ENCODE peak calls at places on chromosomes 12 and 14, in four cellular contexts. K is PC-3, W is psoas muscle, G is GM10248. F is an unnamed sample.

GRCh38 chr14:89041245-89041585 is 216.8 kb downstream of the TTC8 start:
- DNase-seq in K (peak), W (peak), G (no peak), F (no peak)

GRCh38 chr12:92929957-92930356 is 862 bp upstream of the EEA1 start:
- DNase-seq in K (no peak), W (no peak), G (no peak), F (no peak)

GRCh38 chr14:52015411-52016030 is 26.2 kb downstream of the RTRAF start:
- DNase-seq in K (peak), W (no peak), G (no peak), F (no peak)

GRCh38 chr14:93943052-93943451 is 15.9 kb downstream of the FAM181A start:
- DNase-seq in K (no peak), W (no peak), G (no peak), F (no peak)

GRCh38 chr12:88577537-88577936 is 2.7 kb downstream of the KITLG start:
- DNase-seq in K (peak), W (no peak), G (no peak), F (peak)

GRCh38 chr12:123853401-123854070 is 91.4 kb downstream of the DNAH10 start:
- DNase-seq in K (no peak), W (no peak), G (no peak), F (no peak)

GRCh38 chr12:60101715-60102114 is 505.9 kb downstream of the SLC16A7 start:
- DNase-seq in K (peak), W (no peak), G (no peak), F (peak)

GRCh38 chr14:53536446-53536845 is 383.3 kb upstream of the DDHD1 start:
- DNase-seq in K (no peak), W (no peak), G (no peak), F (no peak)

GRCh38 chr14:73829526-73830431 is 21.9 kb upstream of the PTGR2 start:
- DNase-seq in K (peak), W (no peak), G (peak), F (peak)

GRCh38 chr12:131971226-131971625 is 21.5 kb downstream of the EP400 start:
- DNase-seq in K (no peak), W (no peak), G (no peak), F (no peak)

GRCh38 chr12:3295225-3295624 is 195.8 kb upstream of the PRMT8 start:
- DNase-seq in K (no peak), W (no peak), G (no peak), F (no peak)

GRCh38 chr12:3293013-3293412 is 198.0 kb upstream of the PRMT8 start:
- DNase-seq in K (no peak), W (no peak), G (no peak), F (no peak)

GRCh38 chr12:3291939-3292338 is 199.1 kb upstream of the PRMT8 start:
- DNase-seq in K (no peak), W (no peak), G (no peak), F (no peak)

GRCh38 chr12:3294481-3294911 is 196.5 kb upstream of the PRMT8 start:
- DNase-seq in K (no peak), W (no peak), G (no peak), F (no peak)

DNA sequence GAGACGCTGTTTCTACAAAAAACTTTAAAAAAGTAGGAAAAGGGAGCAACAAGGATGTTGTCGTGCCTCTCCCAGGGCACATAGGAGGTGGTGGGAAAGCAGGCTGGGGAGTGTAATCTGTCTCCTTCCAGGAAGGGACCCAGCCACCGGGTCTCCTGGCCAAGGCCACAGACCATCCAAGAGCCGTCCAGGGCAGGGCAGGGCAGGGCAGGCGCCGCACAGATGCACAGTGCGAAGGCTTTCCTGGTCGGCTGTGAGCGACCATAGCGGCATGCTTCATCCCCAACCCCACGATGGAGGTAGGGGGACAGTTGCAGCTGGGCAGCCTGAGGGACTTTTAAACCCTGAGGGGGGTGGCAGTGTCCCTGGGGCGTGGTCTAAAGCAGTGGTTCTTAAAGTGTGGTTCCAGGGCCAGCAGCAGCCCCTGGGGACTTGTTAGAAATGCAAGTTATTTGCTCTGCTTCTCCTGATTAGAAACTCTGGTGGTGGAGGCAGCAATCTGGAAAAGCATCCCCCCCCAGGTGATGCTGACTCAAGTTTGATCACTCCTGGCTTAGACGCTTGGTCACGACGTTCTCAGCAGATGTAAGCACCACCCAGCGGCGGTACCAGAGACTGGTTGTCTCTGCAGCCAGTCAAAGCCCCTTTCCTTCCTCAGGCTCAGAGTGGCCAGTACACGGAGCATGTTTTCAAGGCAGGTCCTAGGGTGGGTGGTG is 197.4 kb upstream of the PRMT8 start:
- DNase-seq in K (peak), W (no peak), G (no peak), F (peak)
- TF ChIP-seq CTCF in K (peak), W (no peak), G (no peak), F (no peak)

DNA sequence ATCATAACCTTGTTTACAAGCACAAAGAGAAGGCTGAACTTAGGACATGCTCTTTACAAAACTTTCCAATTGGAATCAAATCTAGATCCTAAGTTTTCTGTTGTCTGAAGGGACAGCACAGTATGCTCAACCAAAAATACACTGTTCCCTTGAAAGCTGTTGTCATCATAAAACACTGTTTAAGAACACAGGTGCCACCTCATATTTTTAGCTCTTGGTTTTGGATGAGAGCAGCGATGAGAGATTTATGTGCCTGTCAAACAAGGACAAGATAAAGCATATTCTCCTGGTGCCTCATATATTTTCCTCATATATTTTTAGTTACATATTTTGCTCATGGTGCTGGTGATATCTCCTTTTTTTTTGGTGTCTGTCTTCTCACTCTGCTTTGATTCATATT is 788.4 kb downstream of the AACS start:
- DNase-seq in K (no peak), W (no peak), G (no peak), F (no peak)
- TF ChIP-seq CTCF in K (no peak), W (no peak), G (no peak), F (no peak)

GRCh38 chr14:58639842-58640484 is 2.2 kb downstream of the DACT1 start:
- DNase-seq in K (peak), W (no peak), G (peak), F (peak)

GRCh38 chr14:58637391-58638230 is at the start of gene DACT1:
- DNase-seq in K (peak), W (peak), G (peak), F (peak)

GRCh38 chr14:58637040-58637390 is 747 bp upstream of the DACT1 start:
- DNase-seq in K (peak), W (peak), G (peak), F (peak)

GRCh38 chr14:58636129-58636528 is 1.6 kb upstream of the DACT1 start:
- DNase-seq in K (no peak), W (no peak), G (no peak), F (no peak)

GRCh38 chr14:58638231-58639205 is 756 bp downstream of the DACT1 start:
- DNase-seq in K (peak), W (peak), G (peak), F (peak)
- TF ChIP-seq CTCF in K (no peak), W (no peak), G (no peak), F (no peak)

GRCh38 chr14:32932921-32933622 is 5.6 kb upstream of the NPAS3 start:
- DNase-seq in K (no peak), W (peak), G (no peak), F (no peak)
- TF ChIP-seq CTCF in K (no peak), W (no peak), G (no peak), F (no peak)

DNA sequence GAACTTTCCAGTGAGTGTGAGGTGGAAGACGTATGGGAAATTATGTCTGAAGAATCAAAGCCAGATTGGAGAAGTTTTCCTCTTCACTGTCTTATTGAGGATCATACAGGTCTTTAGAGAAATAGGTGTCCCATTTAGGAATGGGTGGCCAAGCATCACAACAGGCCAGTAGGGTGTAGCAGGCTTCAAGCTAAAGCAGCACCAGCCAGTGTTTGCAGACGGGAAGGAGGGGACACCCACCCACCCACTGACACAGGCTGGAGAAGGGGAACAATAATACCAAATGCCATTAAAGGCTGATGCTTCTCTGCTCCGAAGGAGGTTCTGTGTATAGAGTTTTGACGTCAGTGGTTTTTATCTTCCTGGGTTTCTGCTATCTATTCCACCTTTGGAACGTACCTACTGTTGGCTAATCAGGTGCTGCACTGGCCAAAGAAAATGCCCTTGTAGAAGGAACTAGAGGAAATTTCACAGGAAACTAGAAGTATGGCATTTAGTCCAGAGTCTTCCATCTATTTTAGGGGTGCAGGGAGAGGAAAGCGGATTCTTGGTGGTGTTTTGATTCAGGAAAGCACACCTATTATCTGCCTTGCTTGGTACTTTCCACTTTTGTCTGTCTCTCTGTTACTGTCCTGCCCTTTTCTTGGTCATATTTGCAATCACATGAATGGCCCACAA is 1.9 kb downstream of the SRRM4 start:
- DNase-seq in K (no peak), W (no peak), G (no peak), F (no peak)
- TF ChIP-seq CTCF in K (no peak), W (no peak), G (no peak), F (no peak)

DNA sequence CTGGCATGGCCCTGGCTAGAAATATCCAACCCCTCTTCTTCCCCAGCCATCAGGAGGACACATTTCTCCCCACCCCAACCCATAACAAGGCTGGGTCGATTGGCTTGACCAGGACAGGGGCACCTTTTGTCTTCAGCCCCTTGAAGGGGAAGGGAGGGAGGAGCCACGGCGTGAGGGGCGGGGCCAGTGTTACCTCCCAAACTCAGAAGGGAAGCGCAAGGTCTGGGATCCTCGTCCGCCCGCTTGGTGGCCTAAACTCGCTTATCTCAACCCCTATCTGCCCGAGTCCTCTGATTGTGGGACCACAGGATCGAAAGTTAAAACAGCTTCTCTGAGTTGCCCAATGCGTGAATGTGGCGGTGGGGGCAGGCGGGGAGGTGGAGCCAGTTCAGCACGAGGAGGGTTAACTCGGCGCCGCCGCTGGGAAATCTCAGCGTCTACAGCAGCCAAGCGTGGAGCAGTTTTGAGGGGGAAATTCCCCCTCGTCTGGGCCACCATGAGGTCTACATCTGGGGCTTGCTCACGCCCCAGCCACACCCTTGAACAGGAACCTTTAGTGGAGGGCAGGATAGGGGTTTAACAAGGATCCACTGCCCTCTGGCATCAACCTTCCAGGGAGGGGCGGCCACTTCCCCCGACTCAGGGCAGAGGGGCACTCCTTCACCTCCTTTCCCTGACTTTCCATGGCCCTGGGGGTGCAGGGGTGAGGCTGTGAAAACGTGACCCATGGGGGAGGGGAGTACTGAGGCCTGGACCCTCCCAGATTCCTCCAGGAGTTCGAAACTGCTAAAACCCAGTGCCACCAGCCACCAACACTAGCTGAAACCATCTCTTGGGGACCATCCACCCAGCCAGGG is 745 bp downstream of the STAT6 start:
- DNase-seq in K (peak), W (peak), G (peak), F (peak)
- TF ChIP-seq CTCF in K (no peak), W (no peak), G (no peak), F (no peak)

DNA sequence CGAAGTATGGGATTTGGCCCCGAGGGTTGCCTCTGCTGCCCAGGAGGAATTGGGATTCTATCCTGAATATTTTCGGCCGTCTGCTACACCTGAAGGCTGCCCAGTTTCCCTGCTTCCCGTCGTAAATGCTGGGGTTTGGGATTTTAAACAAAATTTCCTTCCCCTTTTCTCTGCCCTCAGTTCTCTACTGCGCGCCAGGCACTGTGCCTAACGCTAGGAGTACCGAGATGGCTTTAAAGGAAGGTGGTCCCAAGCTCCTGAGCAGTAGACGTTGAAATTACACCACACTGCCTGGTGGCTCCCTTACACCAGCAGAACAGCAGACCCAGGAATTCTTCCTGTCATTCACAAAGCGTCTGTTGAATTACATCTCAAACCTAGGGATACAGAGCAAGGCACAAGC is 566 bp upstream of the PRDM4 start:
- DNase-seq in K (peak), W (no peak), G (no peak), F (no peak)
- TF ChIP-seq CTCF in K (no peak), W (no peak), G (no peak), F (no peak)

F was measured in foreskin fibroblast.